ENCODE peak calls at places on chromosomes 16 and 17, in ten cellular contexts. One of them, this sample, is unnamed.

GRCh38 chr16:23206986-23207385 is 24.4 kb downstream of the SCNN1G start:
- DNase-seq in ascending aorta: no peak
- DNase-seq in neural crest cell: no peak
- DNase-seq in NCI-H1417: peak
- DNase-seq in H1: no peak
- DNase-seq in GM10248: no peak
- DNase-seq in ureter: no peak
- DNase-seq in AG08395: no peak
- DNase-seq in occipital lobe: no peak
- DNase-seq in stimulated activated CD8-positive, alpha-beta memory T cell treated with anti-CD3 and anti-CD28 coated beads, Interleukin-15, amount 100 ng/mL, for 48 hours: no peak
- DNase-seq in this sample: no peak

GRCh38 chr17:38729886-38730525 is at the start of gene CISD3:
- DNase-seq in ascending aorta: peak
- DNase-seq in neural crest cell: peak
- DNase-seq in NCI-H1417: peak
- DNase-seq in H1: no peak
- DNase-seq in GM10248: peak
- DNase-seq in ureter: peak
- DNase-seq in AG08395: peak
- DNase-seq in occipital lobe: peak
- DNase-seq in stimulated activated CD8-positive, alpha-beta memory T cell treated with anti-CD3 and anti-CD28 coated beads, Interleukin-15, amount 100 ng/mL, for 48 hours: peak
- DNase-seq in this sample: peak

GRCh38 chr17:4623249-4623648 is 18.2 kb downstream of the ALOX15 start:
- DNase-seq in ascending aorta: no peak
- DNase-seq in neural crest cell: no peak
- DNase-seq in NCI-H1417: no peak
- DNase-seq in H1: no peak
- DNase-seq in GM10248: no peak
- DNase-seq in ureter: no peak
- DNase-seq in AG08395: no peak
- DNase-seq in occipital lobe: no peak
- DNase-seq in stimulated activated CD8-positive, alpha-beta memory T cell treated with anti-CD3 and anti-CD28 coated beads, Interleukin-15, amount 100 ng/mL, for 48 hours: no peak
- DNase-seq in this sample: no peak

GRCh38 chr16:55264949-55265348 is 59.1 kb upstream of the IRX6 start:
- DNase-seq in ascending aorta: no peak
- DNase-seq in neural crest cell: no peak
- DNase-seq in NCI-H1417: no peak
- DNase-seq in H1: no peak
- DNase-seq in GM10248: no peak
- DNase-seq in ureter: no peak
- DNase-seq in AG08395: peak
- DNase-seq in occipital lobe: no peak
- DNase-seq in stimulated activated CD8-positive, alpha-beta memory T cell treated with anti-CD3 and anti-CD28 coated beads, Interleukin-15, amount 100 ng/mL, for 48 hours: no peak
- DNase-seq in this sample: no peak

GRCh38 chr17:73342549-73343167 is 30.9 kb upstream of the CDC42EP4 start:
- DNase-seq in ascending aorta: no peak
- DNase-seq in neural crest cell: no peak
- DNase-seq in NCI-H1417: no peak
- DNase-seq in H1: no peak
- DNase-seq in GM10248: no peak
- DNase-seq in ureter: no peak
- DNase-seq in AG08395: peak
- DNase-seq in occipital lobe: no peak
- DNase-seq in stimulated activated CD8-positive, alpha-beta memory T cell treated with anti-CD3 and anti-CD28 coated beads, Interleukin-15, amount 100 ng/mL, for 48 hours: no peak
- DNase-seq in this sample: no peak

GRCh38 chr17:64520359-64520758 is 13.6 kb downstream of the CEP95 start:
- DNase-seq in ascending aorta: no peak
- DNase-seq in neural crest cell: no peak
- DNase-seq in NCI-H1417: no peak
- DNase-seq in H1: no peak
- DNase-seq in GM10248: no peak
- DNase-seq in ureter: no peak
- DNase-seq in AG08395: no peak
- DNase-seq in occipital lobe: no peak
- DNase-seq in stimulated activated CD8-positive, alpha-beta memory T cell treated with anti-CD3 and anti-CD28 coated beads, Interleukin-15, amount 100 ng/mL, for 48 hours: no peak
- DNase-seq in this sample: no peak

GRCh38 chr17:49687878-49688491 is 10.1 kb upstream of the SPOP start:
- DNase-seq in ascending aorta: peak
- DNase-seq in neural crest cell: no peak
- DNase-seq in NCI-H1417: no peak
- DNase-seq in H1: no peak
- DNase-seq in GM10248: no peak
- DNase-seq in ureter: no peak
- DNase-seq in AG08395: no peak
- DNase-seq in occipital lobe: no peak
- DNase-seq in stimulated activated CD8-positive, alpha-beta memory T cell treated with anti-CD3 and anti-CD28 coated beads, Interleukin-15, amount 100 ng/mL, for 48 hours: no peak
- DNase-seq in this sample: no peak

GRCh38 chr17:3003401-3004149 is 59.8 kb downstream of the OR1D5 start:
- DNase-seq in ascending aorta: no peak
- DNase-seq in neural crest cell: no peak
- DNase-seq in NCI-H1417: no peak
- DNase-seq in H1: no peak
- DNase-seq in GM10248: peak
- DNase-seq in ureter: no peak
- DNase-seq in AG08395: no peak
- DNase-seq in occipital lobe: no peak
- DNase-seq in stimulated activated CD8-positive, alpha-beta memory T cell treated with anti-CD3 and anti-CD28 coated beads, Interleukin-15, amount 100 ng/mL, for 48 hours: no peak
- DNase-seq in this sample: no peak

GRCh38 chr16:55912022-55912421 is 36.8 kb upstream of the CES5A start:
- DNase-seq in ascending aorta: no peak
- DNase-seq in neural crest cell: no peak
- DNase-seq in NCI-H1417: no peak
- DNase-seq in H1: no peak
- DNase-seq in GM10248: no peak
- DNase-seq in ureter: no peak
- DNase-seq in AG08395: no peak
- DNase-seq in occipital lobe: peak
- DNase-seq in stimulated activated CD8-positive, alpha-beta memory T cell treated with anti-CD3 and anti-CD28 coated beads, Interleukin-15, amount 100 ng/mL, for 48 hours: no peak
- DNase-seq in this sample: no peak

GRCh38 chr17:75352079-75352569 is 53.4 kb downstream of the GRB2 start:
- DNase-seq in ascending aorta: no peak
- DNase-seq in neural crest cell: no peak
- DNase-seq in NCI-H1417: peak
- DNase-seq in H1: no peak
- DNase-seq in GM10248: no peak
- DNase-seq in ureter: peak
- DNase-seq in AG08395: no peak
- DNase-seq in occipital lobe: no peak
- DNase-seq in stimulated activated CD8-positive, alpha-beta memory T cell treated with anti-CD3 and anti-CD28 coated beads, Interleukin-15, amount 100 ng/mL, for 48 hours: no peak
- DNase-seq in this sample: no peak

GRCh38 chr17:8282345-8282744 is 6.1 kb upstream of the RANGRF start:
- DNase-seq in ascending aorta: no peak
- DNase-seq in neural crest cell: no peak
- DNase-seq in NCI-H1417: no peak
- DNase-seq in H1: no peak
- DNase-seq in GM10248: no peak
- DNase-seq in ureter: no peak
- DNase-seq in AG08395: no peak
- DNase-seq in occipital lobe: no peak
- DNase-seq in stimulated activated CD8-positive, alpha-beta memory T cell treated with anti-CD3 and anti-CD28 coated beads, Interleukin-15, amount 100 ng/mL, for 48 hours: no peak
- DNase-seq in this sample: no peak

GRCh38 chr17:20063665-20064648 is 54.8 kb downstream of the SPECC1 start:
- DNase-seq in ascending aorta: peak
- DNase-seq in neural crest cell: no peak
- DNase-seq in NCI-H1417: no peak
- DNase-seq in H1: no peak
- DNase-seq in GM10248: peak
- DNase-seq in ureter: peak
- DNase-seq in AG08395: peak
- DNase-seq in occipital lobe: peak
- DNase-seq in stimulated activated CD8-positive, alpha-beta memory T cell treated with anti-CD3 and anti-CD28 coated beads, Interleukin-15, amount 100 ng/mL, for 48 hours: peak
- DNase-seq in this sample: peak

GRCh38 chr17:16929757-16930520 is 42.0 kb downstream of the TNFRSF13B start:
- DNase-seq in ascending aorta: no peak
- DNase-seq in neural crest cell: no peak
- DNase-seq in NCI-H1417: no peak
- DNase-seq in H1: no peak
- DNase-seq in GM10248: no peak
- DNase-seq in ureter: no peak
- DNase-seq in AG08395: no peak
- DNase-seq in occipital lobe: no peak
- DNase-seq in stimulated activated CD8-positive, alpha-beta memory T cell treated with anti-CD3 and anti-CD28 coated beads, Interleukin-15, amount 100 ng/mL, for 48 hours: no peak
- DNase-seq in this sample: no peak

GRCh38 chr17:48002920-48003685 is 32.2 kb downstream of the CDK5RAP3 start:
- DNase-seq in ascending aorta: no peak
- DNase-seq in neural crest cell: no peak
- DNase-seq in NCI-H1417: no peak
- DNase-seq in H1: no peak
- DNase-seq in GM10248: no peak
- DNase-seq in ureter: no peak
- DNase-seq in AG08395: no peak
- DNase-seq in occipital lobe: no peak
- DNase-seq in stimulated activated CD8-positive, alpha-beta memory T cell treated with anti-CD3 and anti-CD28 coated beads, Interleukin-15, amount 100 ng/mL, for 48 hours: no peak
- DNase-seq in this sample: no peak

GRCh38 chr17:35725917-35726608 is 5.4 kb upstream of the RASL10B start:
- DNase-seq in ascending aorta: no peak
- DNase-seq in neural crest cell: no peak
- DNase-seq in NCI-H1417: no peak
- DNase-seq in H1: no peak
- DNase-seq in GM10248: no peak
- DNase-seq in ureter: no peak
- DNase-seq in AG08395: no peak
- DNase-seq in occipital lobe: no peak
- DNase-seq in stimulated activated CD8-positive, alpha-beta memory T cell treated with anti-CD3 and anti-CD28 coated beads, Interleukin-15, amount 100 ng/mL, for 48 hours: no peak
- DNase-seq in this sample: no peak

GRCh38 chr16:17211797-17212196 is 259.0 kb downstream of the XYLT1 start:
- DNase-seq in ascending aorta: no peak
- DNase-seq in neural crest cell: no peak
- DNase-seq in NCI-H1417: no peak
- DNase-seq in H1: no peak
- DNase-seq in GM10248: no peak
- DNase-seq in ureter: no peak
- DNase-seq in AG08395: no peak
- DNase-seq in occipital lobe: no peak
- DNase-seq in stimulated activated CD8-positive, alpha-beta memory T cell treated with anti-CD3 and anti-CD28 coated beads, Interleukin-15, amount 100 ng/mL, for 48 hours: no peak
- DNase-seq in this sample: peak

GRCh38 chr16:83963277-83964119 is 4.5 kb upstream of the NECAB2 start:
- DNase-seq in ascending aorta: peak
- DNase-seq in neural crest cell: no peak
- DNase-seq in NCI-H1417: no peak
- DNase-seq in H1: no peak
- DNase-seq in GM10248: no peak
- DNase-seq in ureter: no peak
- DNase-seq in AG08395: no peak
- DNase-seq in occipital lobe: no peak
- DNase-seq in stimulated activated CD8-positive, alpha-beta memory T cell treated with anti-CD3 and anti-CD28 coated beads, Interleukin-15, amount 100 ng/mL, for 48 hours: no peak
- DNase-seq in this sample: no peak

GRCh38 chr17:42493324-42493723 is 34.6 kb downstream of the ATP6V0A1 start:
- DNase-seq in ascending aorta: no peak
- DNase-seq in neural crest cell: no peak
- DNase-seq in NCI-H1417: no peak
- DNase-seq in H1: no peak
- DNase-seq in GM10248: no peak
- DNase-seq in ureter: no peak
- DNase-seq in AG08395: no peak
- DNase-seq in occipital lobe: no peak
- DNase-seq in stimulated activated CD8-positive, alpha-beta memory T cell treated with anti-CD3 and anti-CD28 coated beads, Interleukin-15, amount 100 ng/mL, for 48 hours: no peak
- DNase-seq in this sample: no peak

GRCh38 chr17:17876959-17877547 is 40.3 kb upstream of the SREBF1 start:
- DNase-seq in ascending aorta: peak
- DNase-seq in neural crest cell: no peak
- DNase-seq in NCI-H1417: no peak
- DNase-seq in H1: no peak
- DNase-seq in GM10248: no peak
- DNase-seq in ureter: no peak
- DNase-seq in AG08395: peak
- DNase-seq in occipital lobe: peak
- DNase-seq in stimulated activated CD8-positive, alpha-beta memory T cell treated with anti-CD3 and anti-CD28 coated beads, Interleukin-15, amount 100 ng/mL, for 48 hours: no peak
- DNase-seq in this sample: no peak

GRCh38 chr17:47949197-47949759 is 7.9 kb downstream of the PNPO start:
- DNase-seq in ascending aorta: peak
- DNase-seq in neural crest cell: peak
- DNase-seq in NCI-H1417: peak
- DNase-seq in H1: peak
- DNase-seq in GM10248: peak
- DNase-seq in ureter: peak
- DNase-seq in AG08395: peak
- DNase-seq in occipital lobe: peak
- DNase-seq in stimulated activated CD8-positive, alpha-beta memory T cell treated with anti-CD3 and anti-CD28 coated beads, Interleukin-15, amount 100 ng/mL, for 48 hours: peak
- DNase-seq in this sample: peak

GRCh38 chr16:28068976-28069375 is 5.5 kb upstream of the GSG1L start:
- DNase-seq in ascending aorta: no peak
- DNase-seq in neural crest cell: no peak
- DNase-seq in NCI-H1417: no peak
- DNase-seq in H1: no peak
- DNase-seq in GM10248: no peak
- DNase-seq in ureter: no peak
- DNase-seq in AG08395: no peak
- DNase-seq in occipital lobe: no peak
- DNase-seq in stimulated activated CD8-positive, alpha-beta memory T cell treated with anti-CD3 and anti-CD28 coated beads, Interleukin-15, amount 100 ng/mL, for 48 hours: no peak
- DNase-seq in this sample: no peak

GRCh38 chr17:21191698-21192097 is 22.3 kb downstream of the TMEM11 start:
- DNase-seq in ascending aorta: no peak
- DNase-seq in neural crest cell: no peak
- DNase-seq in NCI-H1417: no peak
- DNase-seq in H1: no peak
- DNase-seq in GM10248: no peak
- DNase-seq in ureter: no peak
- DNase-seq in AG08395: no peak
- DNase-seq in occipital lobe: no peak
- DNase-seq in stimulated activated CD8-positive, alpha-beta memory T cell treated with anti-CD3 and anti-CD28 coated beads, Interleukin-15, amount 100 ng/mL, for 48 hours: no peak
- DNase-seq in this sample: peak

GRCh38 chr16:89700649-89701424 is 668 bp downstream of the SPATA2L start:
- DNase-seq in ascending aorta: no peak
- DNase-seq in neural crest cell: no peak
- DNase-seq in NCI-H1417: peak
- DNase-seq in H1: no peak
- DNase-seq in GM10248: peak
- DNase-seq in ureter: no peak
- DNase-seq in AG08395: peak
- DNase-seq in occipital lobe: no peak
- DNase-seq in stimulated activated CD8-positive, alpha-beta memory T cell treated with anti-CD3 and anti-CD28 coated beads, Interleukin-15, amount 100 ng/mL, for 48 hours: no peak
- DNase-seq in this sample: peak

GRCh38 chr16:73053379-73054130 is 5.6 kb upstream of the ZFHX3 start:
- DNase-seq in ascending aorta: peak
- DNase-seq in neural crest cell: no peak
- DNase-seq in NCI-H1417: peak
- DNase-seq in H1: no peak
- DNase-seq in GM10248: no peak
- DNase-seq in ureter: no peak
- DNase-seq in AG08395: no peak
- DNase-seq in occipital lobe: no peak
- DNase-seq in stimulated activated CD8-positive, alpha-beta memory T cell treated with anti-CD3 and anti-CD28 coated beads, Interleukin-15, amount 100 ng/mL, for 48 hours: no peak
- DNase-seq in this sample: no peak

GRCh38 chr17:50149425-50150353 is 788 bp downstream of the PPP1R9B start:
- DNase-seq in ascending aorta: no peak
- DNase-seq in neural crest cell: peak
- DNase-seq in NCI-H1417: peak
- DNase-seq in H1: no peak
- DNase-seq in GM10248: no peak
- DNase-seq in ureter: no peak
- DNase-seq in AG08395: no peak
- DNase-seq in occipital lobe: peak
- DNase-seq in stimulated activated CD8-positive, alpha-beta memory T cell treated with anti-CD3 and anti-CD28 coated beads, Interleukin-15, amount 100 ng/mL, for 48 hours: no peak
- DNase-seq in this sample: peak

GRCh38 chr16:89031715-89032659 is 55.0 kb upstream of the CBFA2T3 start:
- DNase-seq in ascending aorta: no peak
- DNase-seq in neural crest cell: no peak
- DNase-seq in NCI-H1417: no peak
- DNase-seq in H1: no peak
- DNase-seq in GM10248: peak
- DNase-seq in ureter: no peak
- DNase-seq in AG08395: no peak
- DNase-seq in occipital lobe: no peak
- DNase-seq in stimulated activated CD8-positive, alpha-beta memory T cell treated with anti-CD3 and anti-CD28 coated beads, Interleukin-15, amount 100 ng/mL, for 48 hours: peak
- DNase-seq in this sample: peak

GRCh38 chr16:74680681-74681080 is 14.0 kb upstream of the RFWD3 start:
- DNase-seq in ascending aorta: no peak
- DNase-seq in neural crest cell: no peak
- DNase-seq in NCI-H1417: no peak
- DNase-seq in H1: no peak
- DNase-seq in GM10248: no peak
- DNase-seq in ureter: no peak
- DNase-seq in AG08395: no peak
- DNase-seq in occipital lobe: no peak
- DNase-seq in stimulated activated CD8-positive, alpha-beta memory T cell treated with anti-CD3 and anti-CD28 coated beads, Interleukin-15, amount 100 ng/mL, for 48 hours: no peak
- DNase-seq in this sample: no peak

GRCh38 chr17:14515015-14515414 is 214.1 kb downstream of the HS3ST3B1 start:
- DNase-seq in ascending aorta: no peak
- DNase-seq in neural crest cell: no peak
- DNase-seq in NCI-H1417: no peak
- DNase-seq in H1: no peak
- DNase-seq in GM10248: no peak
- DNase-seq in ureter: no peak
- DNase-seq in AG08395: peak
- DNase-seq in occipital lobe: no peak
- DNase-seq in stimulated activated CD8-positive, alpha-beta memory T cell treated with anti-CD3 and anti-CD28 coated beads, Interleukin-15, amount 100 ng/mL, for 48 hours: no peak
- DNase-seq in this sample: no peak

This sample was measured in MM.1S.